ENCODE peak calls at places on chromosomes 4 and X, in six cellular contexts. One of them, this sample, is unnamed.

GRCh38 chrX:130523460-130524394 is 121.9 kb downstream of the RBMX2 start:
- DNase-seq in mucosa of descending colon: no peak
- DNase-seq in stimulated activated CD4-positive, alpha-beta T cell treated with anti-CD3 and anti-CD28 coated beads, Interleukin-15, amount 100 ng/mL, for 1 hour: no peak
- DNase-seq in SK-N-DZ: peak
- DNase-seq in A549: no peak
- DNase-seq in tibial artery: peak
- DNase-seq in this sample: no peak

GRCh38 chrX:134476284-134476683 is 16.3 kb downstream of the HPRT1 start:
- DNase-seq in stimulated activated CD4-positive, alpha-beta T cell treated with anti-CD3 and anti-CD28 coated beads, Interleukin-15, amount 100 ng/mL, for 1 hour: no peak
- DNase-seq in SK-N-DZ: no peak
- DNase-seq in A549: no peak
- DNase-seq in tibial artery: no peak
- DNase-seq in mucosa of descending colon: no peak
- DNase-seq in this sample: no peak

GRCh38 chr4:159358226-159358625 is 255.3 kb downstream of the RAPGEF2 start:
- DNase-seq in stimulated activated CD4-positive, alpha-beta T cell treated with anti-CD3 and anti-CD28 coated beads, Interleukin-15, amount 100 ng/mL, for 1 hour: no peak
- DNase-seq in mucosa of descending colon: no peak
- DNase-seq in SK-N-DZ: no peak
- DNase-seq in A549: no peak
- DNase-seq in tibial artery: no peak
- DNase-seq in this sample: no peak

GRCh38 chr4:109432676-109433075 is 939 bp upstream of the SEC24B start:
- DNase-seq in mucosa of descending colon: no peak
- DNase-seq in tibial artery: no peak
- DNase-seq in A549: peak
- DNase-seq in stimulated activated CD4-positive, alpha-beta T cell treated with anti-CD3 and anti-CD28 coated beads, Interleukin-15, amount 100 ng/mL, for 1 hour: no peak
- DNase-seq in SK-N-DZ: no peak
- DNase-seq in this sample: no peak

GRCh38 chr4:183413562-183414200 is 30.8 kb upstream of the CDKN2AIP start:
- DNase-seq in A549: no peak
- DNase-seq in stimulated activated CD4-positive, alpha-beta T cell treated with anti-CD3 and anti-CD28 coated beads, Interleukin-15, amount 100 ng/mL, for 1 hour: no peak
- DNase-seq in tibial artery: no peak
- DNase-seq in mucosa of descending colon: no peak
- DNase-seq in SK-N-DZ: peak
- DNase-seq in this sample: no peak

GRCh38 chr4:95159384-95159783 is 389.4 kb downstream of the UNC5C start:
- DNase-seq in stimulated activated CD4-positive, alpha-beta T cell treated with anti-CD3 and anti-CD28 coated beads, Interleukin-15, amount 100 ng/mL, for 1 hour: no peak
- DNase-seq in A549: no peak
- DNase-seq in tibial artery: no peak
- DNase-seq in SK-N-DZ: no peak
- DNase-seq in mucosa of descending colon: no peak
- DNase-seq in this sample: no peak

GRCh38 chr4:6250235-6250983 is 19.2 kb upstream of the WFS1 start:
- DNase-seq in stimulated activated CD4-positive, alpha-beta T cell treated with anti-CD3 and anti-CD28 coated beads, Interleukin-15, amount 100 ng/mL, for 1 hour: no peak
- DNase-seq in A549: peak
- DNase-seq in tibial artery: no peak
- DNase-seq in mucosa of descending colon: peak
- DNase-seq in SK-N-DZ: peak
- DNase-seq in this sample: no peak

GRCh38 chrX:85243761-85244410 is at the start of the genes SATL1 and ZNF711:
- DNase-seq in mucosa of descending colon: peak
- DNase-seq in stimulated activated CD4-positive, alpha-beta T cell treated with anti-CD3 and anti-CD28 coated beads, Interleukin-15, amount 100 ng/mL, for 1 hour: no peak
- DNase-seq in SK-N-DZ: peak
- DNase-seq in tibial artery: peak
- DNase-seq in A549: peak
- DNase-seq in this sample: no peak

GRCh38 chr4:72809208-72809607 is 240.2 kb upstream of the ADAMTS3 start:
- DNase-seq in A549: no peak
- DNase-seq in stimulated activated CD4-positive, alpha-beta T cell treated with anti-CD3 and anti-CD28 coated beads, Interleukin-15, amount 100 ng/mL, for 1 hour: no peak
- DNase-seq in tibial artery: no peak
- DNase-seq in mucosa of descending colon: no peak
- DNase-seq in SK-N-DZ: no peak
- DNase-seq in this sample: no peak

GRCh38 chr4:103075894-103076776 is at the start of gene SLC9B2:
- DNase-seq in A549: peak
- DNase-seq in stimulated activated CD4-positive, alpha-beta T cell treated with anti-CD3 and anti-CD28 coated beads, Interleukin-15, amount 100 ng/mL, for 1 hour: peak
- DNase-seq in tibial artery: peak
- DNase-seq in mucosa of descending colon: peak
- DNase-seq in SK-N-DZ: peak
- DNase-seq in this sample: no peak

This sample was measured in esophagus squamous epithelium.